ENCODE peak calls at places on chromosomes 6 and 20, in five cellular contexts. Y is foreskin fibroblast; U is MCF 10A; N is astrocyte of the hippocampus; L is stimulated activated CD8-positive, alpha-beta memory T cell treated with anti-CD3 and anti-CD28 coated beads, Interleukin-15, amount 100 ng/mL, for 24 hours. O is an unnamed sample.

GRCh38 chr20:23257106-23257761 is 93.4 kb upstream of the NXT1 start:
- DNase-seq in Y (peak; percentile 15), U (peak; percentile 14), L (no peak), N (no peak), O (no peak)

GRCh38 chr6:1554241-1554880 is 55.4 kb upstream of the FOXC1 start:
- DNase-seq in Y (peak; percentile 57), U (no peak), L (no peak), N (no peak), O (no peak)

GRCh38 chr6:41663558-41663957 is 25.3 kb downstream of the MDFI start:
- DNase-seq in L (no peak), U (no peak), Y (no peak), N (no peak), O (no peak)

GRCh38 chr6:41696788-41697187 is 38.6 kb downstream of the TFEB start:
- DNase-seq in Y (no peak), L (no peak), N (no peak), U (no peak), O (no peak)

GRCh38 chr6:136317023-136317649 is 27.5 kb upstream of the BCLAF1 start:
- DNase-seq in N (peak; percentile 78), Y (peak; percentile 80), U (peak; percentile 79), L (no peak), O (peak; percentile 58)

GRCh38 chr6:30843611-30843998 is 40.7 kb upstream of the DDR1 start:
- DNase-seq in Y (no peak), N (no peak), U (no peak), L (no peak), O (no peak)

GRCh38 chr20:30488941-30489601 is 768.4 kb upstream of the DEFB115 start:
- DNase-seq in Y (no peak), U (no peak), L (no peak), N (no peak), O (no peak)

GRCh38 chr6:55875420-55875819 is at the start of gene BMP5:
- DNase-seq in Y (no peak), U (no peak), L (no peak), N (no peak), O (no peak)

GRCh38 chr6:168060521-168060931 is 18.5 kb downstream of the FRMD1 start:
- DNase-seq in Y (no peak), U (peak; percentile 74), L (no peak), N (peak; percentile 83), O (no peak)

GRCh38 chr20:34473262-34473883 is 42.8 kb upstream of the DYNLRB1 start:
- DNase-seq in L (no peak), Y (peak; percentile 87), U (peak; percentile 59), N (peak; percentile 46), O (no peak)

GRCh38 chr6:109034439-109035041 is 60.1 kb downstream of the SESN1 start:
- DNase-seq in U (no peak), L (no peak), Y (peak; percentile 68), N (no peak), O (no peak)

GRCh38 chr6:156862711-156863110 is 85.5 kb downstream of the ARID1B start:
- DNase-seq in N (no peak), U (no peak), Y (no peak), L (no peak), O (no peak)

GRCh38 chr6:37187321-37188022 is 17.5 kb downstream of the PIM1 start:
- DNase-seq in N (no peak), L (no peak), Y (peak; percentile 12), U (no peak), O (no peak)

O was measured in foreskin keratinocyte.